ENCODE peak calls at places on chromosomes 13 and 19, in ten cellular contexts. R, L, U, A, N, D, G, X, P and B are unnamed samples.
A peak's percentile ranks its signal among the peaks of the same experiment; 100 is the strongest.

GRCh38 chr19:34734601-34735103 is 609 bp downstream of the ZNF181 start:
- DNase-seq in U (no peak), A (peak; percentile 7), X (peak; percentile 48), P (no peak), L (no peak), R (no peak), D (no peak), N (no peak), G (no peak), B (no peak)

GRCh38 chr13:33514362-33514761 is 228.8 kb upstream of the STARD13 start:
- DNase-seq in R (no peak), U (no peak), N (no peak), G (no peak), A (peak; percentile 36), D (no peak), L (no peak), X (no peak), P (no peak), B (no peak)

GRCh38 chr13:110915874-110916670 is 1.2 kb upstream of the ANKRD10 start:
- DNase-seq in G (no peak), U (no peak), L (peak; percentile 69), D (no peak), X (no peak), P (no peak), R (peak; percentile 28), A (no peak), N (peak; percentile 64), B (peak; percentile 84)

GRCh38 chr19:38898788-38899446 is 501 bp downstream of the SIRT2 start:
- DNase-seq in U (peak; percentile 40), X (peak; percentile 40), L (peak; percentile 12), N (peak; percentile 19), G (no peak), D (no peak), R (no peak), P (no peak), A (peak; percentile 31), B (peak; percentile 22)

GRCh38 chr19:19388568-19389555 is 16.6 kb upstream of the GATAD2A start:
- DNase-seq in P (no peak), R (no peak), X (no peak), A (no peak), N (no peak), D (no peak), L (no peak), U (no peak), G (no peak), B (no peak)

GRCh38 chr13:61684976-61685682 is 269.5 kb upstream of the PCDH20 start:
- DNase-seq in U (no peak), P (no peak), N (no peak), G (no peak), R (no peak), A (no peak), X (no peak), L (no peak), D (no peak), B (no peak)

GRCh38 chr19:44570984-44571684 is 41.7 kb upstream of the CEACAM20 start:
- DNase-seq in R (peak; percentile 19), D (peak; percentile 69), U (peak; percentile 54), G (no peak), L (peak; percentile 89), X (peak; percentile 86), A (peak; percentile 86), P (peak; percentile 61), N (peak; percentile 82), B (peak; percentile 88)

GRCh38 chr13:62176051-62176450 is 760.4 kb upstream of the PCDH20 start:
- DNase-seq in A (no peak), X (no peak), D (no peak), R (no peak), G (no peak), U (no peak), L (no peak), P (no peak), N (no peak), B (no peak)

GRCh38 chr19:19955208-19955607 is 54.5 kb downstream of the ZNF93 start:
- DNase-seq in R (no peak), U (peak; percentile 56), D (no peak), N (no peak), P (no peak), L (no peak), A (no peak), X (no peak), G (no peak), B (no peak)

GRCh38 chr19:7687177-7687576 is 6.5 kb downstream of the TRAPPC5 start:
- DNase-seq in L (no peak), N (no peak), G (no peak), P (no peak), X (no peak), A (no peak), R (no peak), U (no peak), D (no peak), B (no peak)

GRCh38 chr13:60758637-60759036 is 361.6 kb downstream of the TDRD3 start:
- DNase-seq in R (no peak), L (no peak), A (no peak), D (no peak), G (no peak), P (no peak), N (no peak), U (no peak), X (no peak), B (no peak)

GRCh38 chr19:38384209-38385027 is 3.4 kb downstream of the GGN start:
- DNase-seq in N (no peak), U (no peak), A (peak; percentile 74), G (no peak), X (no peak), D (no peak), L (peak; percentile 28), P (no peak), R (no peak), B (no peak)

GRCh38 chr19:36674201-36674600 is 7.6 kb upstream of the ZNF461 start:
- DNase-seq in R (no peak), P (no peak), L (no peak), D (no peak), G (no peak), A (no peak), U (no peak), X (no peak), N (no peak), B (no peak)

GRCh38 chr19:21604351-21604926 is 99.0 kb downstream of the ZNF429 start:
- DNase-seq in P (no peak), N (peak; percentile 21), U (peak; percentile 10), L (peak; percentile 66), G (no peak), X (peak; percentile 27), R (no peak), D (no peak), A (peak; percentile 7), B (peak; percentile 69)

GRCh38 chr19:48152552-48152951 is 17.6 kb downstream of the LIG1 start:
- DNase-seq in A (peak; percentile 61), R (no peak), P (peak; percentile 65), L (peak; percentile 69), N (peak; percentile 75), G (peak; percentile 48), D (peak; percentile 64), X (peak; percentile 60), U (peak; percentile 52), B (peak; percentile 62)
- TF ChIP-seq CTCF in A (peak; percentile 90), R (peak; percentile 75), P (peak; percentile 86), L (peak; percentile 60), N (peak; percentile 82), G (peak; percentile 90), D (peak; percentile 78), X (peak; percentile 92), U (peak; percentile 91), B (peak; percentile 76)

GRCh38 chr19:49713236-49713845 is 22.4 kb downstream of the CPT1C start:
- DNase-seq in A (no peak), G (no peak), L (no peak), X (no peak), U (no peak), N (no peak), D (no peak), R (no peak), P (no peak), B (no peak)
- H3K4me3 ChIP-seq in A (no peak overlapping the region), G (no peak overlapping the region), L (no peak overlapping the region), X (no peak overlapping the region), U (no peak overlapping the region), N (no peak overlapping the region), D (no peak overlapping the region), R (no peak overlapping the region), P (no peak overlapping the region), B (no peak overlapping the region)

GRCh38 chr13:37010424-37010823 is 9.8 kb downstream of the EXOSC8 start:
- DNase-seq in L (no peak), P (no peak), A (no peak), N (no peak), X (no peak), U (no peak), R (no peak), D (no peak), G (no peak), B (no peak)

GRCh38 chr13:37014609-37015008 is 14.0 kb downstream of the EXOSC8 start:
- DNase-seq in D (no peak), U (no peak), R (peak; percentile 35), X (no peak), G (no peak), L (peak; percentile 53), N (peak; percentile 72), A (no peak), P (no peak), B (no peak)

GRCh38 chr13:37011002-37011401 is 10.4 kb downstream of the EXOSC8 start:
- DNase-seq in D (no peak), X (no peak), P (no peak), N (peak; percentile 59), L (no peak), R (no peak), G (no peak), U (no peak), A (no peak), B (no peak)

GRCh38 chr13:37009692-37010091 is 9.1 kb downstream of the EXOSC8 start:
- DNase-seq in N (no peak), X (no peak), L (no peak), D (no peak), U (no peak), G (no peak), R (no peak), P (no peak), A (no peak), B (no peak)

DNA sequence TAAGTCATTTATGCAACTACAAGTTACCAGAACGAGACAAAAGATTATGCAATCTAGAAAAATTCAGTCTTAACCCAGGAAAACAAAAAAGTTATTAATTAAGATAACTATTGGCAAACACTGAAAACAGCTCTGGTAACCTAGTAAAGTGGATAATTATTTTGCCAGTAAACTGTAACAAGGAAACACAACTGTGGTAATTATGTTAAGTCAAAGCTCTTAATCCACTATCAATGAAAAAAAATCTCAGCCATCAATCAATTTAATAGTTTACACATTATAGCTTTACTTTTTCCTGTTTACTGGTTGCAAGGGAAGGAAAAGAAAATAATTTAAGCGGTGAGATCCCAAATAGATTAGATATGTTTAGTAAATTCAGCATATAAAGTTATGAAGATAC is 11.2 kb downstream of the EXOSC8 start:
- DNase-seq in A (no peak), G (no peak), X (no peak), P (no peak), U (no peak), R (no peak), D (no peak), N (no peak), L (no peak), B (no peak)
- TF ChIP-seq CTCF in A (no peak), G (no peak), X (no peak), P (no peak), U (no peak), R (no peak), D (no peak), N (no peak), L (no peak), B (no peak)

DNA sequence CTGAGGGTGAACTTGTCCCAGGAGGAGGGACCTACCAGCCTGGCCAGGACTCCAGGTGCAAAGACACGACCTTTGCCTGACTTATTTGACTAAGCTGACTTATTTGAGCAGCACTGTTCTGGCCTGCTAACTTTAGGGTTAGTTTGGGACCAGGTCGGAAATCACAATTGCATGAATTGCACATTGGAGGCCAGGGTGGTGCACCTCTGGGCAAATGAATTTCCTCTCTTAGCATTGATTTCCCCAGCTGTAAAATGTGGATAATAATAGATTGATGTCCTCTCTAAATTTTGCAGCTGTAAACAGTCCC is 1.4 kb upstream of the BST2 start:
- DNase-seq in D (peak; percentile 55), G (no peak), L (no peak), A (no peak), U (no peak), X (no peak), R (no peak), N (no peak), P (no peak), B (no peak)
- H3K4me3 ChIP-seq in D (peak overlapping the region; percentile 81), G (peak overlapping the region; percentile 51), L (no peak overlapping the region), A (no peak overlapping the region), U (no peak overlapping the region), X (peak overlapping the region; percentile 35), R (no peak overlapping the region), N (no peak overlapping the region), P (no peak overlapping the region), B (peak overlapping the region; percentile 69)